ENCODE peak calls at places on chromosomes 7 and 10, in five cellular contexts. One of them, this sample, is unnamed.

GRCh38 chr7:23012797-23013714 is 874 bp downstream of the HYCC1 start:
- DNase-seq in hepatocyte: peak
- DNase-seq in HCT116: no peak
- DNase-seq in GM23338: peak
- DNase-seq in SK-N-SH: peak
- DNase-seq in this sample: peak

GRCh38 chr10:19843487-19843886 is 27.3 kb downstream of the PLXDC2 start:
- DNase-seq in HCT116: no peak
- DNase-seq in GM23338: no peak
- DNase-seq in SK-N-SH: no peak
- DNase-seq in hepatocyte: no peak
- DNase-seq in this sample: no peak

GRCh38 chr10:114719311-114719710 is 61.2 kb upstream of the ABLIM1 start:
- DNase-seq in HCT116: no peak
- DNase-seq in hepatocyte: peak
- DNase-seq in SK-N-SH: no peak
- DNase-seq in GM23338: no peak
- DNase-seq in this sample: no peak

GRCh38 chr7:36719233-36719632 is 5.1 kb downstream of the AOAH start:
- DNase-seq in HCT116: no peak
- DNase-seq in hepatocyte: no peak
- DNase-seq in SK-N-SH: no peak
- DNase-seq in GM23338: no peak
- DNase-seq in this sample: no peak

GRCh38 chr10:111856631-111857030 is 326.9 kb downstream of the GPAM start:
- DNase-seq in SK-N-SH: peak
- DNase-seq in GM23338: peak
- DNase-seq in HCT116: no peak
- DNase-seq in hepatocyte: peak
- DNase-seq in this sample: peak

GRCh38 chr7:33761440-33762080 is 143.8 kb upstream of the BMPER start:
- DNase-seq in HCT116: no peak
- DNase-seq in GM23338: no peak
- DNase-seq in hepatocyte: no peak
- DNase-seq in SK-N-SH: no peak
- DNase-seq in this sample: no peak

GRCh38 chr10:48598243-48598935 is 6.5 kb downstream of the ARHGAP22 start:
- DNase-seq in HCT116: no peak
- DNase-seq in GM23338: no peak
- DNase-seq in SK-N-SH: no peak
- DNase-seq in hepatocyte: no peak
- DNase-seq in this sample: no peak

GRCh38 chr7:92968502-92968901 is 132.1 kb upstream of the CDK6 start:
- DNase-seq in HCT116: no peak
- DNase-seq in SK-N-SH: no peak
- DNase-seq in GM23338: no peak
- DNase-seq in hepatocyte: no peak
- DNase-seq in this sample: peak

GRCh38 chr7:102287465-102288146 is 938 bp downstream of the SH2B2 start:
- DNase-seq in GM23338: peak
- DNase-seq in HCT116: no peak
- DNase-seq in SK-N-SH: peak
- DNase-seq in hepatocyte: no peak
- DNase-seq in this sample: peak

GRCh38 chr7:24005517-24005916 is 278.5 kb upstream of the NPY start:
- DNase-seq in HCT116: no peak
- DNase-seq in hepatocyte: no peak
- DNase-seq in GM23338: peak
- DNase-seq in SK-N-SH: no peak
- DNase-seq in this sample: no peak

GRCh38 chr10:12829796-12830195 is 171.7 kb downstream of the CCDC3 start:
- DNase-seq in GM23338: no peak
- DNase-seq in SK-N-SH: no peak
- DNase-seq in HCT116: no peak
- DNase-seq in hepatocyte: no peak
- DNase-seq in this sample: no peak

GRCh38 chr7:101900103-101900502 is 82.7 kb downstream of the CUX1 start:
- DNase-seq in hepatocyte: no peak
- DNase-seq in HCT116: no peak
- DNase-seq in GM23338: no peak
- DNase-seq in SK-N-SH: peak
- DNase-seq in this sample: no peak

GRCh38 chr10:79349072-79349491 is 1.8 kb downstream of the PPIF start:
- DNase-seq in GM23338: no peak
- DNase-seq in HCT116: no peak
- DNase-seq in SK-N-SH: no peak
- DNase-seq in hepatocyte: no peak
- DNase-seq in this sample: no peak

GRCh38 chr7:157829491-157829890 is 492.7 kb downstream of the DNAJB6 start:
- DNase-seq in hepatocyte: no peak
- DNase-seq in HCT116: no peak
- DNase-seq in GM23338: no peak
- DNase-seq in SK-N-SH: no peak
- DNase-seq in this sample: no peak

GRCh38 chr7:75905785-75906604 is 9.0 kb upstream of the POR start:
- DNase-seq in hepatocyte: peak
- DNase-seq in HCT116: no peak
- DNase-seq in SK-N-SH: no peak
- DNase-seq in GM23338: peak
- DNase-seq in this sample: peak

GRCh38 chr10:94299417-94299816 is 63.3 kb downstream of the NOC3L start:
- DNase-seq in hepatocyte: no peak
- DNase-seq in HCT116: no peak
- DNase-seq in SK-N-SH: no peak
- DNase-seq in GM23338: no peak
- DNase-seq in this sample: peak

GRCh38 chr10:11018426-11018818 is 750 bp downstream of the CELF2 start:
- DNase-seq in GM23338: peak
- DNase-seq in HCT116: no peak
- DNase-seq in hepatocyte: peak
- DNase-seq in SK-N-SH: no peak
- DNase-seq in this sample: no peak

GRCh38 chr10:44982114-44982460 is 3.5 kb upstream of the DEPP1 start:
- DNase-seq in HCT116: no peak
- DNase-seq in GM23338: no peak
- DNase-seq in SK-N-SH: no peak
- DNase-seq in hepatocyte: no peak
- DNase-seq in this sample: peak

GRCh38 chr7:134339475-134339874 is 22.7 kb upstream of the SLC35B4 start:
- DNase-seq in GM23338: no peak
- DNase-seq in SK-N-SH: no peak
- DNase-seq in hepatocyte: no peak
- DNase-seq in HCT116: no peak
- DNase-seq in this sample: no peak

GRCh38 chr10:4883079-4883739 is 57.2 kb downstream of the AKR1E2 start:
- DNase-seq in GM23338: no peak
- DNase-seq in hepatocyte: no peak
- DNase-seq in HCT116: no peak
- DNase-seq in SK-N-SH: no peak
- DNase-seq in this sample: peak

GRCh38 chr10:65017523-65017922 is 1496.3 kb downstream of the REEP3 start:
- DNase-seq in GM23338: no peak
- DNase-seq in HCT116: no peak
- DNase-seq in hepatocyte: no peak
- DNase-seq in SK-N-SH: no peak
- DNase-seq in this sample: no peak

GRCh38 chr10:77586719-77587423 is 50.7 kb downstream of the KCNMA1 start:
- DNase-seq in GM23338: no peak
- DNase-seq in hepatocyte: peak
- DNase-seq in SK-N-SH: no peak
- DNase-seq in HCT116: no peak
- DNase-seq in this sample: peak

DNA sequence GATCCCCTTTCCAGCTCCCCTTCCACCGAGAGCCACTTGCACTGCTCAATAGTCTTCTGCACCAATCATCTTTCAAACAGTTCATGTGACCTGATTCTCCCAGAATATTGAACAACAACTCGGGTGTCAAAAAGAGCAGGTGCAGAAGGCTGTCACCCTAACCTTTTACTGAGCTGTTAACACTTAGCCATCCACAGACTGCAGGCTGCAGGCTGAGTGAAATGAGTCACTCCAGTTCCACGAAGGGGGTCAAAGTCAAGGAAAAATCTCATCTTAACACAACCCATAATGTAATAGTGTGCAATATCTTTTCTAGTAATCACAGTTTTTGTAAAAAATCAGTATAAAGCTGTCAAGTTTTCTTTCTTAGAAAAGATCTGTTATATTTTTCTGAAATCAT is 63.1 kb downstream of the MTPAP start:
- DNase-seq in GM23338: no peak
- DNase-seq in HCT116: no peak
- DNase-seq in hepatocyte: no peak
- DNase-seq in SK-N-SH: no peak
- DNase-seq in this sample: no peak
- H3K4me3 ChIP-seq in GM23338: no peak
- H3K4me3 ChIP-seq in HCT116: no peak
- H3K4me3 ChIP-seq in hepatocyte: no peak
- H3K4me3 ChIP-seq in SK-N-SH: no peak
- H3K4me3 ChIP-seq in this sample: no peak

GRCh38 chr10:96614515-96614914 is 27.7 kb upstream of the TM9SF3 start:
- DNase-seq in HCT116: peak
- DNase-seq in GM23338: no peak
- DNase-seq in SK-N-SH: peak
- DNase-seq in hepatocyte: peak
- DNase-seq in this sample: peak
- TF ChIP-seq EZH2phosphoT487 in HCT116: no peak
- TF ChIP-seq EZH2phosphoT487 in GM23338: no peak
- TF ChIP-seq EZH2phosphoT487 in SK-N-SH: no peak
- TF ChIP-seq EZH2phosphoT487 in hepatocyte: no peak
- TF ChIP-seq EZH2phosphoT487 in this sample: no peak

DNA sequence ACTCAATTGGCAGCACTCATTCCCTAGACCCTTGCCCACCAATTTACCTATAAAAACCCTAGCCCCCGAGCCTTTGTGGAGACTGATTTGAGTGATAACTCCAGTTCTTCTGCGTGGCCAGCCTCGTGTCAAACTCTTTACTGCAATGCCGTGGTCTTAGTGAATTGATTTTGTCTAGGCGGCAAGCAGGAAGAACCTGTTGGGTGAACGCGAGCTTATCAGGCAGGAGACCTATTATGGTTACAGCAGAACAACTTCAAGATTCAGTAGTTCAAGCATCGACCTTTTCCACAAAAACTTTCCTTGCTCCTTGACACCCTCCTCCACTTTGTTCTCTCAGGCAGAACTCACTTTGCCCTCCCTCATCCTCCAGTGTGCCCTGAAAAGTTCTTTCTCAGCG is 12.2 kb downstream of the SSMEM1 start:
- DNase-seq in HCT116: no peak
- DNase-seq in hepatocyte: no peak
- DNase-seq in GM23338: no peak
- DNase-seq in SK-N-SH: no peak
- DNase-seq in this sample: no peak
- TF ChIP-seq CTCF in HCT116: no peak
- TF ChIP-seq CTCF in hepatocyte: no peak
- TF ChIP-seq CTCF in GM23338: no peak
- TF ChIP-seq CTCF in SK-N-SH: no peak
- TF ChIP-seq CTCF in this sample: no peak

GRCh38 chr7:117010375-117011133 is 57.3 kb downstream of the ST7 start:
- DNase-seq in HCT116: no peak
- DNase-seq in hepatocyte: no peak
- DNase-seq in SK-N-SH: no peak
- DNase-seq in GM23338: no peak
- DNase-seq in this sample: peak
- H3K4me3 ChIP-seq in HCT116: no peak
- H3K4me3 ChIP-seq in hepatocyte: no peak
- H3K4me3 ChIP-seq in SK-N-SH: no peak
- H3K4me3 ChIP-seq in GM23338: no peak
- H3K4me3 ChIP-seq in this sample: no peak

GRCh38 chr7:74405191-74405898 is 48.4 kb upstream of the GTF2IRD1 start:
- DNase-seq in GM23338: peak
- DNase-seq in SK-N-SH: peak
- DNase-seq in HCT116: no peak
- DNase-seq in hepatocyte: no peak
- DNase-seq in this sample: no peak
- TF ChIP-seq EZH2phosphoT487 in GM23338: no peak
- TF ChIP-seq EZH2phosphoT487 in SK-N-SH: no peak
- TF ChIP-seq EZH2phosphoT487 in HCT116: no peak
- TF ChIP-seq EZH2phosphoT487 in hepatocyte: no peak
- TF ChIP-seq EZH2phosphoT487 in this sample: no peak

GRCh38 chr10:82796510-82796909 is 921.5 kb downstream of the NRG3 start:
- DNase-seq in HCT116: no peak
- DNase-seq in GM23338: peak
- DNase-seq in SK-N-SH: peak
- DNase-seq in hepatocyte: no peak
- DNase-seq in this sample: no peak
- TF ChIP-seq CTCF in HCT116: no peak
- TF ChIP-seq CTCF in GM23338: peak
- TF ChIP-seq CTCF in SK-N-SH: peak
- TF ChIP-seq CTCF in hepatocyte: peak
- TF ChIP-seq CTCF in this sample: peak

DNA sequence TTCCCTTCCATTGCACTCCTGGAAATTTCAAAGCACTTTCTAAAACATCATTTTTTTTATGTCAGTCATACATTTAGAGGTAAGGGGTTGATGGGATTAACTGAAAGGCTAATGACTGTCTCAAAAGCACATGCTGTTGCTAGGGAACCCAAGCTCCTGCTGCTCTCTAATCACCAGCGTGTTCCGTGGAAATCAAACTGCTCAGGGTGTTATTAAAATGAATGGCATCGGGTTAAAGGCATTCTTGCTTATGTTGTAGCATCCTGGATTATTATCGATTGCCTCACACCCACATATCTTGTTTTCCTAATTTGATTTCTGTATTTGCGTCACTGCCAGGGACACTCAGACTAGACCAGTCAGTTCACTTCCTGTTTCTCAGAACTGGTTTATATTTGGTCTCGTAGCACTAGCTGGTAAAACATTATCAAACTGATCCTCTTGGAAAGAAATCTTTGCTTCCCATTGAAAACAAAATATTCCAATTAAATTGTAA is 216.5 kb upstream of the MKLN1 start:
- DNase-seq in GM23338: no peak
- DNase-seq in HCT116: no peak
- DNase-seq in SK-N-SH: peak
- DNase-seq in hepatocyte: no peak
- DNase-seq in this sample: peak
- H3K4me3 ChIP-seq in GM23338: peak
- H3K4me3 ChIP-seq in HCT116: peak
- H3K4me3 ChIP-seq in SK-N-SH: peak
- H3K4me3 ChIP-seq in hepatocyte: no peak
- H3K4me3 ChIP-seq in this sample: peak

This sample was measured in PC-3.